ENCODE peak calls at places on chromosome 1, in seven cellular contexts. H is esophagus muscularis mucosa, L is suprapubic skin, J is DND-41, I is lower lobe of right lung, K is adrenal gland, W is fibroblast of lung. C is an unnamed sample.

GRCh38 chr1:244435562-244436205 is 16.0 kb downstream of the ADSS2 start:
- DNase-seq in H (no peak), L (no peak), J (no peak), I (no peak), K (no peak), W (peak; percentile 46), C (peak; percentile 66)

GRCh38 chr1:117324357-117324756 is 42.9 kb upstream of the MAN1A2 start:
- DNase-seq in H (no peak), L (no peak), J (no peak), I (no peak), K (no peak), W (no peak), C (no peak)

GRCh38 chr1:24199291-24199900 is 12.3 kb upstream of the IFNLR1 start:
- DNase-seq in H (no peak), L (no peak), J (peak; percentile 71), I (no peak), K (peak; percentile 54), W (peak; percentile 64), C (peak; percentile 23)

GRCh38 chr1:185767721-185768120 is 33.5 kb downstream of the HMCN1 start:
- DNase-seq in H (no peak), L (no peak), J (no peak), I (no peak), K (no peak), W (no peak), C (no peak)

GRCh38 chr1:227356582-227357228 is 38.4 kb upstream of the CDC42BPA start:
- DNase-seq in H (no peak), L (no peak), J (no peak), I (no peak), K (no peak), W (no peak), C (peak; percentile 4)

GRCh38 chr1:183840140-183840539 is 35.2 kb downstream of the RGL1 start:
- DNase-seq in H (no peak), L (no peak), J (no peak), I (no peak), K (no peak), W (peak; percentile 35), C (no peak)

GRCh38 chr1:91527781-91528180 is 27.1 kb downstream of the CDC7 start:
- DNase-seq in H (no peak), L (no peak), J (no peak), I (no peak), K (no peak), W (peak; percentile 39), C (no peak)

GRCh38 chr1:28833396-28833795 is 21.4 kb downstream of the OPRD1 start:
- DNase-seq in H (no peak), L (no peak), J (no peak), I (no peak), K (no peak), W (no peak), C (no peak)

GRCh38 chr1:16677552-16678423 is 11.0 kb upstream of the RNU1-3 start:
- DNase-seq in H (peak; percentile 87), L (peak; percentile 53), J (peak; percentile 57), I (peak; percentile 49), K (no peak), W (peak; percentile 42), C (peak; percentile 84)

GRCh38 chr1:238281418-238281817 is 390.7 kb upstream of the ZP4 start:
- DNase-seq in H (no peak), L (no peak), J (no peak), I (no peak), K (no peak), W (no peak), C (no peak)

GRCh38 chr1:247551716-247552115 is 2.8 kb downstream of the GCSAML start:
- DNase-seq in H (no peak), L (no peak), J (no peak), I (no peak), K (no peak), W (no peak), C (no peak)

GRCh38 chr1:243916160-243916559 is 66.1 kb upstream of the AKT3 start:
- DNase-seq in H (no peak), L (no peak), J (no peak), I (no peak), K (no peak), W (no peak), C (no peak)

GRCh38 chr1:223411309-223411708 is 18.1 kb downstream of the CCDC185 start:
- DNase-seq in H (no peak), L (no peak), J (no peak), I (no peak), K (no peak), W (peak; percentile 88), C (no peak)

GRCh38 chr1:61109158-61109557 is 26.8 kb downstream of the NFIA start:
- DNase-seq in H (no peak), L (no peak), J (no peak), I (no peak), K (peak; percentile 45), W (no peak), C (no peak)

GRCh38 chr1:153525088-153525713 is 10.6 kb downstream of the S100A6 start:
- DNase-seq in H (no peak), L (no peak), J (no peak), I (no peak), K (no peak), W (peak; percentile 43), C (no peak)

DNA sequence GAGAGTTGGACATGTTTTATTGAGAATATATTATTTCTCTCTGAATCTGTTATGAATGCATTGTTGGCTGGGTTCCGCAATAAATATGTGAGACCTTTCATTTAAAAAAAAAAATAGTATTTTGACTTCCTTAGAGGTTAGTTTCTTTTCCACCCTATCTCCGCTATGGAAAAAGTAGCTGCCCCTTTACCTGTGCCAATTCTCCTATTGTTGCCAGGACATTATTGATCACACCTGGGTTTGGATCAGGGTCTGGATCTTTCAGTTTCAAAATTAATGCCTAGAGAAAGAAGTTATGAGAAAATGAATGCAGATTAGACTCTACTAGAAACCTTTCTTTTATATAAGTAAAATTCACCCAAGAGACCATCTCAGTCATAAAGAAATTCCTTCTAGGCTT is 29.1 kb downstream of the MTOR start:
- DNase-seq in H (no peak), L (no peak), J (no peak), I (no peak), K (no peak), W (no peak), C (no peak)
- H3K36me3 ChIP-seq in H (peaks cover 99% of the 10 kb centered on the region), L (peaks cover 100% of the 10 kb centered on the region), J (peaks cover 95% of the 10 kb centered on the region), I (peaks cover 100% of the 10 kb centered on the region), K (peaks cover 95% of the 10 kb centered on the region), W (peaks cover 16% of the 10 kb centered on the region), C (peaks cover 69% of the 10 kb centered on the region)

GRCh38 chr1:27596261-27596660 is 7.7 kb downstream of the AHDC1 start:
- DNase-seq in H (no peak), L (no peak), J (no peak), I (no peak), K (peak; percentile 59), W (no peak), C (no peak)
- H3K4me3 ChIP-seq in H (no peak overlapping the region), L (no peak overlapping the region), J (no peak overlapping the region), I (no peak overlapping the region), K (no peak overlapping the region), W (no peak overlapping the region), C (no peak overlapping the region)

DNA sequence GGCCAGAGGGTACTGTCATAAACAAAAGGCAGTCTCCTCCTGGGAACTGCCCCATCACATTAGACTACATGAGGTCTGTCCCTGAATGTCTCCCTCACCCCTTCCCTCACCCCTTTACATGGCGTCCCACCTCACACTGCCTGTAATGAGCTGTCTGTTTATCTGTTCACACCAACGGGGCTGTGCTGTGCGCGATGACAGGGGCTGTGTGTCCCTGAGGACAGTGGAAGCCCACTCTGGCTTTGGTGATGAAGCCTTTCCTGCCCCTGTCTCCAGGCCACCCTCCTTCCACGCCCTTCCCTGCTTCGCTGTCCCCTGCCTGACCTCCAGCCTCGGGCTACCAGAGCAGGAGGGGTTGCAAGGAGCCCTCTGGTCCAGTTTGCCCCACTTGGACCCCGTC is 22.7 kb downstream of the RHBG start:
- DNase-seq in H (no peak), L (no peak), J (no peak), I (no peak), K (no peak), W (no peak), C (no peak)
- H3K27me3 ChIP-seq in H (peaks cover 66% of the 10 kb centered on the region), L (peaks cover 60% of the 10 kb centered on the region), J (no peaks in the 10 kb centered on the region), I (peaks cover 54% of the 10 kb centered on the region), K (peaks cover 27% of the 10 kb centered on the region), W (peaks cover 39% of the 10 kb centered on the region), C (no peaks in the 10 kb centered on the region)

GRCh38 chr1:8474369-8474768 is 156.5 kb downstream of the SLC45A1 start:
- DNase-seq in H (no peak), L (no peak), J (no peak), I (no peak), K (no peak), W (no peak), C (no peak)

GRCh38 chr1:8478566-8478965 is 160.7 kb downstream of the SLC45A1 start:
- DNase-seq in H (no peak), L (no peak), J (no peak), I (no peak), K (no peak), W (no peak), C (no peak)

GRCh38 chr1:8476021-8476420 is 158.1 kb downstream of the SLC45A1 start:
- DNase-seq in H (peak; percentile 75), L (no peak), J (no peak), I (no peak), K (no peak), W (no peak), C (no peak)

GRCh38 chr1:8477983-8478362 is 160.1 kb downstream of the SLC45A1 start:
- DNase-seq in H (no peak), L (no peak), J (no peak), I (no peak), K (no peak), W (no peak), C (no peak)

DNA sequence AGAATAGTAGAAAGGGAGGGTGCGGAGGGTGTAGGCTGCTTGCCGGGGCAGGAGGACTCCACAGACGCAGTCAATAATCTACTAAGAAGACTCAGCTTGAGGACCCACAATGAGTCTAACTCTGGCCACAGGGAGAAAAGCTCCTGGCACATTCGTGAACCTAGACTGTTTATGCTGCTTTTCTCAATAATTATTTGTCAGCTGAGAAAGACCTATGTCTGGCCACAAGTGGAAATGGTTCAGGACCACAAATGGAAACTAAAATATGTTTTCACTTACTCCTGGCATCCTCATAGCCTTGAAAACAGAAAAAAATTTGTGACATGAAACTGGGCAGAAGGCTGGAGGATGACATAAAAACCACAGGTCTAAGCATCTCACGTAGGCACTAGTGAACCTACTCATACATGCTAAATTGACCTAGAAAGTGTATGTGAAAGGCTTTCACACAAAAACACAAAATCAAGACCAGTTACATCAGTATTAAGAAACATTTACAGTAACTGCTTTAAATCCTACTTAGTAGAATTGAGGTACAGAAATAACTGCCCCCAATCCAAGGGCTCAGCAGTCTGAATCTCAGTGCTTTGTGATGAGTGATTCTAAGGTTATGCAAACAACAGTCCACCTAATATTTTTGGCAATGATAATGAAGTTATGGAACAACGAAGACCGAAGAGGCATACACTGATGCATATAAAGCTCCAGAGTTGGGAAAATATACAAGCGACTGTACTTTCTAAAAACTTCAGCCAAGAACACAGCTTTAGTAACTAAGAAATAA is 159.5 kb downstream of the SLC45A1 start:
- DNase-seq in H (peak; percentile 31), L (no peak), J (no peak), I (no peak), K (no peak), W (no peak), C (peak; percentile 29)
- H3K36me3 ChIP-seq in H (no peaks in the 10 kb centered on the region), L (no peaks in the 10 kb centered on the region), J (no peaks in the 10 kb centered on the region), I (no peaks in the 10 kb centered on the region), K (no peaks in the 10 kb centered on the region), W (no peaks in the 10 kb centered on the region), C (no peaks in the 10 kb centered on the region)

C was measured in MG63.